ENCODE peak calls at places on chromosomes 16 and 17, in ten cellular contexts. A is neuronal stem cell; J is HTR-8/SVneo; Y is thoracic aorta; H is transverse colon; U is EH; L is Kasumi-1; M is natural killer cell treated with Interleukin-12 subunit alpha and Interleukin-12 subunit beta and Interleukin-15 and Interleukin-18, amount 100 ng/mL, for 72 hours; P is NCI-H2081 treated with DMSO at 0.1 percent for 48 hours; Z is NCI-H146. G is an unnamed sample.

GRCh38 chr16:85749686-85750020 is 1.2 kb downstream of the C16orf74 start:
- DNase-seq in A (no peak), J (no peak), Y (no peak), H (peak; percentile 27), U (no peak), L (no peak), M (no peak), P (no peak), Z (no peak), G (no peak)

GRCh38 chr16:69905171-69905555 is 46.0 kb upstream of the CLEC18A start:
- DNase-seq in A (no peak), J (no peak), Y (no peak), H (no peak), U (no peak), L (no peak), M (no peak), P (no peak), Z (no peak), G (no peak)

GRCh38 chr16:2724816-2725348 is 4.9 kb upstream of the PRSS27 start:
- DNase-seq in A (no peak), J (no peak), Y (no peak), H (no peak), U (no peak), L (no peak), M (no peak), P (no peak), Z (no peak), G (no peak)

GRCh38 chr17:58112970-58113631 is 29.9 kb downstream of the DYNLL2 start:
- DNase-seq in A (peak; percentile 81), J (peak; percentile 80), Y (peak; percentile 55), H (peak; percentile 86), U (peak; percentile 68), L (peak; percentile 64), M (peak; percentile 76), P (peak; percentile 58), Z (peak; percentile 47), G (peak; percentile 68)

GRCh38 chr17:81976332-81977210 is 858 bp upstream of the ASPSCR1 start:
- DNase-seq in A (no peak), J (no peak), Y (no peak), H (peak; percentile 49), U (no peak), L (no peak), M (peak; percentile 60), P (no peak), Z (peak; percentile 69), G (peak; percentile 81)

GRCh38 chr17:17164156-17164555 is 42.0 kb downstream of the PLD6 start:
- DNase-seq in A (no peak), J (no peak), Y (no peak), H (no peak), U (no peak), L (no peak), M (no peak), P (no peak), Z (no peak), G (no peak)

GRCh38 chr17:82118815-82119380 is 20.9 kb upstream of the FASN start:
- DNase-seq in A (peak; percentile 38), J (no peak), Y (no peak), H (no peak), U (no peak), L (no peak), M (no peak), P (no peak), Z (no peak), G (no peak)

GRCh38 chr16:57920215-57920890 is 50.6 kb downstream of the CNGB1 start:
- DNase-seq in A (no peak), J (no peak), Y (no peak), H (no peak), U (no peak), L (no peak), M (no peak), P (no peak), Z (no peak), G (no peak)

GRCh38 chr17:83154311-83155127 is 75.1 kb downstream of the METRNL start:
- DNase-seq in A (no peak), J (no peak), Y (no peak), H (no peak), U (no peak), L (no peak), M (no peak), P (no peak), Z (no peak), G (no peak)

GRCh38 chr17:60103957-60104356 is 25.2 kb upstream of the HEATR6 start:
- DNase-seq in A (no peak), J (no peak), Y (no peak), H (no peak), U (no peak), L (no peak), M (no peak), P (no peak), Z (no peak), G (no peak)

GRCh38 chr17:68580236-68580903 is 20.8 kb downstream of the FAM20A start:
- DNase-seq in A (no peak), J (no peak), Y (no peak), H (no peak), U (peak; percentile 85), L (peak; percentile 48), M (no peak), P (no peak), Z (no peak), G (no peak)

GRCh38 chr16:79599256-79599836 is 1.2 kb downstream of the MAF start:
- DNase-seq in A (no peak), J (no peak), Y (no peak), H (no peak), U (no peak), L (no peak), M (peak; percentile 61), P (no peak), Z (peak; percentile 32), G (peak; percentile 13)

GRCh38 chr17:81291662-81292061 is 3.4 kb downstream of the SLC38A10 start:
- DNase-seq in A (no peak), J (peak; percentile 71), Y (no peak), H (peak; percentile 86), U (peak; percentile 56), L (peak; percentile 80), M (peak; percentile 81), P (no peak), Z (peak; percentile 43), G (peak; percentile 57)

GRCh38 chr17:77662796-77663195 is 295.7 kb upstream of the TNRC6C start:
- DNase-seq in A (no peak), J (no peak), Y (no peak), H (no peak), U (no peak), L (no peak), M (no peak), P (no peak), Z (no peak), G (no peak)

GRCh38 chr17:29590261-29590978 is 972 bp upstream of the GIT1 start:
- DNase-seq in A (no peak), J (peak; percentile 42), Y (no peak), H (peak; percentile 18), U (peak; percentile 64), L (peak; percentile 32), M (no peak), P (no peak), Z (peak; percentile 48), G (no peak)

GRCh38 chr17:7328840-7329359 is at the start of gene NEURL4:
- DNase-seq in A (no peak), J (no peak), Y (no peak), H (no peak), U (no peak), L (no peak), M (no peak), P (no peak), Z (peak; percentile 62), G (no peak)

GRCh38 chr17:65099941-65100315 is 37.2 kb upstream of the RGS9 start:
- DNase-seq in A (no peak), J (no peak), Y (peak; percentile 27), H (peak; percentile 61), U (peak; percentile 83), L (peak; percentile 69), M (peak; percentile 90), P (no peak), Z (peak; percentile 49), G (peak; percentile 43)

GRCh38 chr16:48123104-48123788 is 32.5 kb downstream of the ABCC12 start:
- DNase-seq in A (no peak), J (peak; percentile 87), Y (no peak), H (no peak), U (peak; percentile 99), L (no peak), M (no peak), P (no peak), Z (no peak), G (no peak)

GRCh38 chr17:28737770-28738679 is 5.8 kb upstream of the TRAF4 start:
- DNase-seq in A (no peak), J (no peak), Y (no peak), H (peak; percentile 69), U (no peak), L (no peak), M (no peak), P (no peak), Z (no peak), G (no peak)

GRCh38 chr16:3004781-3005284 is 7.9 kb upstream of the CLDN9 start:
- DNase-seq in A (no peak), J (peak; percentile 28), Y (no peak), H (peak; percentile 70), U (no peak), L (peak; percentile 2), M (no peak), P (no peak), Z (peak; percentile 56), G (no peak)

GRCh38 chr17:51119415-51120356 is 982 bp downstream of the SPAG9 start:
- DNase-seq in A (peak; percentile 37), J (peak; percentile 53), Y (no peak), H (peak; percentile 54), U (peak; percentile 55), L (peak; percentile 83), M (no peak), P (no peak), Z (peak; percentile 44), G (peak; percentile 6)

GRCh38 chr16:84247844-84248243 is 8.0 kb upstream of the KCNG4 start:
- DNase-seq in A (no peak), J (peak; percentile 51), Y (no peak), H (no peak), U (peak; percentile 82), L (no peak), M (no peak), P (no peak), Z (no peak), G (no peak)